ENCODE peak calls at places on chromosomes 12 and 14, in seven cellular contexts. Q, R, S, Z, O, C and I are unnamed samples.
A peak's percentile ranks its signal among the peaks of the same experiment; 100 is the strongest.

GRCh38 chr14:100056964-100057817 is 8.0 kb upstream of the EVL start:
- DNase-seq in Q (no peak), R (no peak), S (peak; percentile 22), Z (no peak), O (peak; percentile 30), C (no peak), I (peak; percentile 11)

GRCh38 chr12:108704527-108704926 is 26.8 kb downstream of the CORO1C start:
- DNase-seq in Q (no peak), R (no peak), S (no peak), Z (no peak), O (no peak), C (no peak), I (no peak)

GRCh38 chr12:58302487-58303011 is 361.2 kb downstream of the ATP23 start:
- DNase-seq in Q (peak; percentile 17), R (no peak), S (no peak), Z (no peak), O (no peak), C (no peak), I (peak; percentile 10)

GRCh38 chr14:78758333-78758732 is 588.2 kb downstream of the NRXN3 start:
- DNase-seq in Q (no peak), R (no peak), S (no peak), Z (no peak), O (peak; percentile 46), C (peak; percentile 34), I (peak; percentile 49)

GRCh38 chr12:118126119-118126757 is 9.7 kb upstream of the PEBP1 start:
- DNase-seq in Q (peak; percentile 75), R (peak; percentile 69), S (no peak), Z (no peak), O (no peak), C (no peak), I (no peak)

GRCh38 chr14:28751467-28752058 is 15.0 kb upstream of the FOXG1 start:
- DNase-seq in Q (no peak), R (no peak), S (no peak), Z (no peak), O (peak; percentile 68), C (peak; percentile 51), I (peak; percentile 53)

GRCh38 chr12:52171950-52172512 is 19.8 kb downstream of the KRT80 start:
- DNase-seq in Q (peak; percentile 58), R (no peak), S (no peak), Z (no peak), O (peak; percentile 28), C (no peak), I (peak; percentile 61)

GRCh38 chr14:81269100-81269978 is 48.6 kb upstream of the GTF2A1 start:
- DNase-seq in Q (no peak), R (no peak), S (peak; percentile 55), Z (peak; percentile 29), O (peak; percentile 68), C (peak; percentile 91), I (peak; percentile 75)

GRCh38 chr12:69824956-69825355 is at the start of gene MYRFL:
- DNase-seq in Q (no peak), R (no peak), S (no peak), Z (no peak), O (no peak), C (no peak), I (no peak)

GRCh38 chr14:69263364-69263763 is 3.4 kb downstream of the GALNT16 start:
- DNase-seq in Q (peak; percentile 18), R (peak; percentile 62), S (peak; percentile 48), Z (peak; percentile 90), O (no peak), C (no peak), I (peak; percentile 80)

GRCh38 chr14:103068351-103069073 is 11.2 kb upstream of the CDC42BPB start:
- DNase-seq in Q (no peak), R (no peak), S (no peak), Z (no peak), O (no peak), C (no peak), I (no peak)

GRCh38 chr14:72607386-72608125 is 286.3 kb downstream of the DPF3 start:
- DNase-seq in Q (no peak), R (no peak), S (no peak), Z (no peak), O (no peak), C (peak; percentile 43), I (peak; percentile 53)

GRCh38 chr12:96886998-96887677 is 19.9 kb upstream of the NEDD1 start:
- DNase-seq in Q (no peak), R (no peak), S (no peak), Z (no peak), O (no peak), C (peak; percentile 6), I (no peak)